ENCODE peak calls at places on chromosomes 11 and 22, in four cellular contexts. R, O, Z and W are unnamed samples.

GRCh38 chr22:43345761-43346261 is 2.6 kb upstream of the SCUBE1 start:
- DNase-seq in O (peak), R (peak), Z (no peak), W (peak)

GRCh38 chr11:111097191-111097590 is 148.3 kb upstream of the POU2AF2 start:
- DNase-seq in Z (no peak), O (peak), R (no peak), W (no peak)

GRCh38 chr11:85951049-85951405 is 95.8 kb downstream of the CCDC83 start:
- DNase-seq in O (no peak), Z (no peak), R (no peak), W (no peak)

GRCh38 chr11:108221401-108221800 is 1.0 kb downstream of the NPAT start:
- DNase-seq in O (peak), R (no peak), Z (no peak), W (no peak)

GRCh38 chr11:62601114-62601363 is 626 bp downstream of the MTA2 start:
- DNase-seq in O (peak), Z (no peak), R (no peak), W (peak)

GRCh38 chr22:18056161-18056666 is 21.6 kb upstream of the PEX26 start:
- DNase-seq in R (no peak), Z (no peak), O (peak), W (no peak)

GRCh38 chr22:49955581-49956417 is 4.8 kb upstream of the PIM3 start:
- DNase-seq in Z (no peak), O (no peak), R (no peak), W (no peak)

GRCh38 chr11:85752890-85753581 is 57.9 kb downstream of the SYTL2 start:
- DNase-seq in Z (no peak), R (no peak), O (no peak), W (no peak)

GRCh38 chr11:65710424-65710823 is 1.6 kb upstream of the KAT5 start:
- DNase-seq in O (no peak), R (no peak), Z (no peak), W (no peak)

GRCh38 chr11:67463680-67464410 is 5.2 kb downstream of the TMEM134 start:
- DNase-seq in R (no peak), O (peak), Z (no peak), W (peak)

DNA sequence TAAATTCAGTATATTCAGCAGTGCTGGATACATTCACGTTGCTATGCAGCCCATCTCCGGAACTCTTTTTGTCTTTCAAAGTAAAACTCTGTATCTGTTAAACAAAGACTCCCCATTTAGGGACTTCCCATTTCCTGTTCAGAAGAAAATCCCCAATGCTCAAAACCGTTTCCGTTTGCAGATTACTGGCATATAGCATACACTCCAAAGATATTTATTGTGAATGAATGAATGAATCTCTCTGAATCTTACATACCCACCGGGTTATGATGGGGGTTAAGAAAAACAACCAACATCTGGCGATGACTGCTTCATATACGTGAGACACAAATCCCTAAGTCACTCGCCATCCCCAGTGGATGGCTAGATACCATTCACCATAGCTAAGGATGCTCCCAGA is 1.6 kb downstream of the THY1 start:
- DNase-seq in O (no peak), Z (no peak), R (no peak), W (no peak)
- TF ChIP-seq SPI1 in O (no peak), Z (no peak), R (no peak), W (no peak)

DNA sequence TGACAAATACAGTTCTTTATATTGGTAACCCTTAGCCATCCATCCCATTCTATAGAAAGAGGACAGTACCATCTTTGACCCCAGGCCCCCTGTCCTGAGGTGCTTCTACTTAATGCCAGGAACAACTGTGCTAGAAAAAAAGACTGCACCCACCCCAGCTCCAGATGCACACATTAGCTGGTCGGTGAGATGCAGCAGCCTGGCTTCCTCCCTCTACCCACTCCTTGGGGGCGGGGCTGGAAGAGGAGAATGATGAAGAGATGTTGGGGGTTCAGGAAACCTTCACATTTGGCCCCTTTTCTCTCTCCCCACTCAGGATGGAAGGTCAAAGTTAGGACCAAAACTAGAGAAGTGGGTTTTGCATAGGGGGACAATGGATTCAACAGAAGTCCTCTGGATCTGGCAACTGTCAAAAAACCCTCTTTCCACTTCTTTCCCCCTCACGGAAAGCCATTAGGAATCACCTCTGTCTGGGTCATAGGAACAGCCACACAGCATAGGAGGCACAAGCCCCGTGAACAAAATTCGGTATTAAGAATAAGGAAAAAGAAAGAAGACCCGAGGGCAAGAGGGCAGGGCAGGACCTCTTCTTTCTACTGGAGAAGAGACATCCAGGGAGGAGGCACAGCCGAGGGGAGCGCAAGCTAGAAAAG is 755 bp downstream of the NRIP3 start:
- DNase-seq in Z (no peak), O (peak), R (no peak), W (no peak)
- TF ChIP-seq SPI1 in Z (no peak), O (no peak), R (no peak), W (no peak)

GRCh38 chr11:116651098-116651756 is 121.6 kb downstream of the BUD13 start:
- DNase-seq in Z (no peak), R (no peak), O (peak), W (no peak)
- TF ChIP-seq SPI1 in Z (no peak), R (no peak), O (no peak), W (no peak)

GRCh38 chr11:9066432-9066925 is 24.9 kb downstream of the SCUBE2 start:
- DNase-seq in O (no peak), Z (no peak), R (no peak), W (no peak)
- TF ChIP-seq SPI1 in O (no peak), Z (no peak), R (no peak), W (no peak)